ENCODE peak calls at places on chromosomes 12 and 14, in ten cellular contexts. One of them, this sample, is unnamed.

GRCh38 chr14:91501951-91502930 is 7.9 kb downstream of the PPP4R3A start:
- DNase-seq in heart left ventricle: no peak
- DNase-seq in ovary: no peak
- DNase-seq in endothelial cell of umbilical vein: no peak
- DNase-seq in left ventricle myocardium inferior: no peak
- DNase-seq in HCT116: no peak
- DNase-seq in lower lobe of right lung: no peak
- DNase-seq in NT2/D1: no peak
- DNase-seq in aorta: no peak
- DNase-seq in AG04450: no peak
- DNase-seq in this sample: no peak

GRCh38 chr12:52242442-52243263 is 9.6 kb downstream of the KRT7 start:
- DNase-seq in heart left ventricle: no peak
- DNase-seq in ovary: no peak
- DNase-seq in endothelial cell of umbilical vein: no peak
- DNase-seq in left ventricle myocardium inferior: no peak
- DNase-seq in HCT116: no peak
- DNase-seq in lower lobe of right lung: no peak
- DNase-seq in NT2/D1: no peak
- DNase-seq in aorta: no peak
- DNase-seq in AG04450: no peak
- DNase-seq in this sample: no peak

GRCh38 chr14:100955201-100955600 is 51.7 kb upstream of the RTL1 start:
- DNase-seq in heart left ventricle: no peak
- DNase-seq in ovary: no peak
- DNase-seq in endothelial cell of umbilical vein: peak; percentile 50
- DNase-seq in left ventricle myocardium inferior: no peak
- DNase-seq in HCT116: no peak
- DNase-seq in lower lobe of right lung: no peak
- DNase-seq in NT2/D1: no peak
- DNase-seq in aorta: no peak
- DNase-seq in AG04450: peak; percentile 8
- DNase-seq in this sample: no peak

GRCh38 chr12:104524026-104524425 is 67.3 kb downstream of the CHST11 start:
- DNase-seq in heart left ventricle: no peak
- DNase-seq in ovary: no peak
- DNase-seq in endothelial cell of umbilical vein: peak; percentile 52
- DNase-seq in left ventricle myocardium inferior: no peak
- DNase-seq in HCT116: no peak
- DNase-seq in lower lobe of right lung: no peak
- DNase-seq in NT2/D1: no peak
- DNase-seq in aorta: no peak
- DNase-seq in AG04450: no peak
- DNase-seq in this sample: no peak

GRCh38 chr12:126772171-126772864 is 1494.7 kb upstream of the TMEM132C start:
- DNase-seq in heart left ventricle: no peak
- DNase-seq in ovary: no peak
- DNase-seq in endothelial cell of umbilical vein: no peak
- DNase-seq in left ventricle myocardium inferior: no peak
- DNase-seq in HCT116: peak; percentile 93
- DNase-seq in lower lobe of right lung: no peak
- DNase-seq in NT2/D1: no peak
- DNase-seq in aorta: no peak
- DNase-seq in AG04450: no peak
- DNase-seq in this sample: no peak

GRCh38 chr12:16583991-16584745 is 21.8 kb downstream of the LMO3 start:
- DNase-seq in heart left ventricle: no peak
- DNase-seq in ovary: no peak
- DNase-seq in endothelial cell of umbilical vein: no peak
- DNase-seq in left ventricle myocardium inferior: no peak
- DNase-seq in HCT116: no peak
- DNase-seq in lower lobe of right lung: no peak
- DNase-seq in NT2/D1: no peak
- DNase-seq in aorta: no peak
- DNase-seq in AG04450: no peak
- DNase-seq in this sample: no peak

GRCh38 chr12:9587903-9588600 is 19.7 kb downstream of the KLRB1 start:
- DNase-seq in heart left ventricle: no peak
- DNase-seq in ovary: no peak
- DNase-seq in endothelial cell of umbilical vein: no peak
- DNase-seq in left ventricle myocardium inferior: no peak
- DNase-seq in HCT116: no peak
- DNase-seq in lower lobe of right lung: no peak
- DNase-seq in NT2/D1: no peak
- DNase-seq in aorta: no peak
- DNase-seq in AG04450: no peak
- DNase-seq in this sample: no peak

GRCh38 chr14:22502551-22502950 is 86.5 kb downstream of the DAD1 start:
- DNase-seq in heart left ventricle: no peak
- DNase-seq in ovary: no peak
- DNase-seq in endothelial cell of umbilical vein: no peak
- DNase-seq in left ventricle myocardium inferior: no peak
- DNase-seq in HCT116: no peak
- DNase-seq in lower lobe of right lung: no peak
- DNase-seq in NT2/D1: no peak
- DNase-seq in aorta: no peak
- DNase-seq in AG04450: no peak
- DNase-seq in this sample: no peak

GRCh38 chr12:84270470-84271140 is 642.0 kb downstream of the SLC6A15 start:
- DNase-seq in heart left ventricle: no peak
- DNase-seq in ovary: no peak
- DNase-seq in endothelial cell of umbilical vein: no peak
- DNase-seq in left ventricle myocardium inferior: no peak
- DNase-seq in HCT116: no peak
- DNase-seq in lower lobe of right lung: no peak
- DNase-seq in NT2/D1: no peak
- DNase-seq in aorta: no peak
- DNase-seq in AG04450: no peak
- DNase-seq in this sample: no peak

GRCh38 chr14:74893614-74894091 is 11.9 kb downstream of the DLST start:
- DNase-seq in heart left ventricle: no peak
- DNase-seq in ovary: no peak
- DNase-seq in endothelial cell of umbilical vein: no peak
- DNase-seq in left ventricle myocardium inferior: no peak
- DNase-seq in HCT116: no peak
- DNase-seq in lower lobe of right lung: no peak
- DNase-seq in NT2/D1: no peak
- DNase-seq in aorta: no peak
- DNase-seq in AG04450: no peak
- DNase-seq in this sample: no peak

GRCh38 chr12:109097140-109097434 is 310 bp upstream of the UNG start:
- DNase-seq in heart left ventricle: no peak
- DNase-seq in ovary: no peak
- DNase-seq in endothelial cell of umbilical vein: no peak
- DNase-seq in left ventricle myocardium inferior: no peak
- DNase-seq in HCT116: no peak
- DNase-seq in lower lobe of right lung: no peak
- DNase-seq in NT2/D1: no peak
- DNase-seq in aorta: no peak
- DNase-seq in AG04450: no peak
- DNase-seq in this sample: no peak

GRCh38 chr12:101925935-101926334 is 48.6 kb downstream of the DRAM1 start:
- DNase-seq in heart left ventricle: no peak
- DNase-seq in ovary: no peak
- DNase-seq in endothelial cell of umbilical vein: no peak
- DNase-seq in left ventricle myocardium inferior: no peak
- DNase-seq in HCT116: no peak
- DNase-seq in lower lobe of right lung: peak; percentile 72
- DNase-seq in NT2/D1: no peak
- DNase-seq in aorta: no peak
- DNase-seq in AG04450: no peak
- DNase-seq in this sample: no peak

GRCh38 chr12:49957570-49957967 is 4.1 kb upstream of the AQP5 start:
- DNase-seq in heart left ventricle: no peak
- DNase-seq in ovary: no peak
- DNase-seq in endothelial cell of umbilical vein: no peak
- DNase-seq in left ventricle myocardium inferior: no peak
- DNase-seq in HCT116: no peak
- DNase-seq in lower lobe of right lung: no peak
- DNase-seq in NT2/D1: no peak
- DNase-seq in aorta: no peak
- DNase-seq in AG04450: no peak
- DNase-seq in this sample: no peak

DNA sequence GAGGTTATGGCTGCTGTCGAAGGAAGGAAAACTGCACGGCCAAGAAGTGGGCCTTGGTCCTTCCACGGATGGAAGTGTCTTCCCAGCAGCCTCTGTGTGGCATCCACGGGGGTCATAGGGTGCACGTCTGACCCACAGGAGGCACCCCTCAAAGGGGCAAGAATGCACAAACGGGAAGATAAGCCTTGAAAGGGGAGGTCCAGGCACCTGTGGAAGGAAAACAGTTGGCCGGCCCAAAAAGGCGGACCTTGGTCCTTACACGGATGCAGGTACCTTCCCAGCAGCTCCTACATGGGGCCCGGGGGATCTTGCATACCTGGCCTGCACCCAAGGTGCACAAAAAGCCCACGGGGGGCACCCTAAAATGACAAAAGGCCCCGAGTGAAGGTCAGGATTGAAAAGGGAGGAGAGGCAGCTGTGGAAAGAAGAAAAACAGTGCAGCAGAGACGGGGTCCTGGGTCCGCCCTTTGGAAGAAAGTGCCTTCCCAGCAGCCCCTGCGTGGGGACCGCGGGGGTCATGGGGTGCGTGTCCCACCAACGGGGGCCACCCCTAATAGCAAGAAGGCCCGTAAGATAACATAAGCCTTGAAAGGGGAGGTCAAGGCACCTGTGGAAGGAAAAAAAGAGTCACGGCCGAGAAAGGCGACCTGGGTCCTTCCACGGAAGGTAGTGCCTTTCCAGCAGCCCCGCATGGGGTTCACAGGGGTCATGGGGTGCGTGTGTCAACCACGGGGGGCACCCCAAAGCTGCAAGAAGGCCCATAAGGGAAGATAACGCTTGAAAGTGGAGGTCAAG is 276.1 kb downstream of the ALG10 start:
- DNase-seq in heart left ventricle: no peak
- DNase-seq in ovary: no peak
- DNase-seq in endothelial cell of umbilical vein: no peak
- DNase-seq in left ventricle myocardium inferior: no peak
- DNase-seq in HCT116: no peak
- DNase-seq in lower lobe of right lung: peak; percentile 30
- DNase-seq in NT2/D1: no peak
- DNase-seq in aorta: peak; percentile 16
- DNase-seq in AG04450: no peak
- DNase-seq in this sample: peak; percentile 1
- H3K9me3 ChIP-seq in heart left ventricle: no peaks in the 10 kb centered on the region
- H3K9me3 ChIP-seq in ovary: peaks cover 3% of the 10 kb centered on the region
- H3K9me3 ChIP-seq in endothelial cell of umbilical vein: peaks cover under 1% of the 10 kb centered on the region
- H3K9me3 ChIP-seq in left ventricle myocardium inferior: peaks cover 16% of the 10 kb centered on the region
- H3K9me3 ChIP-seq in HCT116: no peaks in the 10 kb centered on the region
- H3K9me3 ChIP-seq in lower lobe of right lung: peaks cover 11% of the 10 kb centered on the region
- H3K9me3 ChIP-seq in NT2/D1: no peaks in the 10 kb centered on the region
- H3K9me3 ChIP-seq in aorta: no peaks in the 10 kb centered on the region
- H3K9me3 ChIP-seq in AG04450: peaks cover 100% of the 10 kb centered on the region
- H3K9me3 ChIP-seq in this sample: no peaks in the 10 kb centered on the region

GRCh38 chr14:65345264-65345663 is 67.3 kb upstream of the FUT8 start:
- DNase-seq in heart left ventricle: no peak
- DNase-seq in ovary: no peak
- DNase-seq in endothelial cell of umbilical vein: no peak
- DNase-seq in left ventricle myocardium inferior: no peak
- DNase-seq in HCT116: no peak
- DNase-seq in lower lobe of right lung: no peak
- DNase-seq in NT2/D1: no peak
- DNase-seq in aorta: no peak
- DNase-seq in AG04450: no peak
- DNase-seq in this sample: no peak

GRCh38 chr14:65349100-65349499 is 63.4 kb upstream of the FUT8 start:
- DNase-seq in heart left ventricle: no peak
- DNase-seq in ovary: no peak
- DNase-seq in endothelial cell of umbilical vein: no peak
- DNase-seq in left ventricle myocardium inferior: no peak
- DNase-seq in HCT116: no peak
- DNase-seq in lower lobe of right lung: no peak
- DNase-seq in NT2/D1: no peak
- DNase-seq in aorta: no peak
- DNase-seq in AG04450: no peak
- DNase-seq in this sample: no peak

GRCh38 chr14:65351493-65352224 is 60.9 kb upstream of the FUT8 start:
- DNase-seq in heart left ventricle: no peak
- DNase-seq in ovary: no peak
- DNase-seq in endothelial cell of umbilical vein: no peak
- DNase-seq in left ventricle myocardium inferior: no peak
- DNase-seq in HCT116: no peak
- DNase-seq in lower lobe of right lung: no peak
- DNase-seq in NT2/D1: no peak
- DNase-seq in aorta: no peak
- DNase-seq in AG04450: no peak
- DNase-seq in this sample: no peak

GRCh38 chr14:65346895-65347294 is 65.6 kb upstream of the FUT8 start:
- DNase-seq in heart left ventricle: peak; percentile 30
- DNase-seq in ovary: no peak
- DNase-seq in endothelial cell of umbilical vein: no peak
- DNase-seq in left ventricle myocardium inferior: no peak
- DNase-seq in HCT116: no peak
- DNase-seq in lower lobe of right lung: no peak
- DNase-seq in NT2/D1: no peak
- DNase-seq in aorta: peak; percentile 76
- DNase-seq in AG04450: no peak
- DNase-seq in this sample: no peak

GRCh38 chr14:65348137-65348536 is 64.4 kb upstream of the FUT8 start:
- DNase-seq in heart left ventricle: no peak
- DNase-seq in ovary: peak; percentile 56
- DNase-seq in endothelial cell of umbilical vein: no peak
- DNase-seq in left ventricle myocardium inferior: peak; percentile 21
- DNase-seq in HCT116: no peak
- DNase-seq in lower lobe of right lung: peak; percentile 56
- DNase-seq in NT2/D1: no peak
- DNase-seq in aorta: no peak
- DNase-seq in AG04450: no peak
- DNase-seq in this sample: no peak
- H3K9me3 ChIP-seq in heart left ventricle: no peaks in the 10 kb centered on the region
- H3K9me3 ChIP-seq in ovary: no peaks in the 10 kb centered on the region
- H3K9me3 ChIP-seq in endothelial cell of umbilical vein: no peaks in the 10 kb centered on the region
- H3K9me3 ChIP-seq in left ventricle myocardium inferior: no peaks in the 10 kb centered on the region
- H3K9me3 ChIP-seq in HCT116: no peaks in the 10 kb centered on the region
- H3K9me3 ChIP-seq in lower lobe of right lung: no peaks in the 10 kb centered on the region
- H3K9me3 ChIP-seq in NT2/D1: no peaks in the 10 kb centered on the region
- H3K9me3 ChIP-seq in aorta: no peaks in the 10 kb centered on the region
- H3K9me3 ChIP-seq in AG04450: no peaks in the 10 kb centered on the region
- H3K9me3 ChIP-seq in this sample: no peaks in the 10 kb centered on the region

GRCh38 chr14:105850853-105851581 is 324.6 kb downstream of the TMEM121 start:
- DNase-seq in heart left ventricle: no peak
- DNase-seq in ovary: no peak
- DNase-seq in endothelial cell of umbilical vein: no peak
- DNase-seq in left ventricle myocardium inferior: no peak
- DNase-seq in HCT116: no peak
- DNase-seq in lower lobe of right lung: no peak
- DNase-seq in NT2/D1: no peak
- DNase-seq in aorta: no peak
- DNase-seq in AG04450: no peak
- DNase-seq in this sample: no peak
- H3K9me3 ChIP-seq in heart left ventricle: no peaks in the 10 kb centered on the region
- H3K9me3 ChIP-seq in ovary: no peaks in the 10 kb centered on the region
- H3K9me3 ChIP-seq in endothelial cell of umbilical vein: peaks cover 10% of the 10 kb centered on the region
- H3K9me3 ChIP-seq in left ventricle myocardium inferior: peaks cover 15% of the 10 kb centered on the region
- H3K9me3 ChIP-seq in HCT116: no peaks in the 10 kb centered on the region
- H3K9me3 ChIP-seq in lower lobe of right lung: no peaks in the 10 kb centered on the region
- H3K9me3 ChIP-seq in NT2/D1: no peaks in the 10 kb centered on the region
- H3K9me3 ChIP-seq in aorta: no peaks in the 10 kb centered on the region
- H3K9me3 ChIP-seq in AG04450: peaks cover 83% of the 10 kb centered on the region
- H3K9me3 ChIP-seq in this sample: no peaks in the 10 kb centered on the region

DNA sequence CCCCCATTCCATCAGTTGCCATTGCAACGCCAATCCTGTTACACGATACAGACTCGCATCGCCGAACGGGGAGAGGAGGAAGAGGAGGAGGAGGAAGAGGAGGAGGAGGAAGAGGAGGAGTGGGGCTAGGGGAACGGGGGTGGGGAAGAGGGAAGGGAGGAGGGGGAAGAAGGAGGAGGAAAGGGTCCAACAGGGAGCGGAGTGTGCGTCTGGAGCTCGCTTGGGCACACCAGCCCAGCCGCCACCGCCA is 241 bp downstream of the MDGA2 start:
- DNase-seq in heart left ventricle: no peak
- DNase-seq in ovary: no peak
- DNase-seq in endothelial cell of umbilical vein: no peak
- DNase-seq in left ventricle myocardium inferior: no peak
- DNase-seq in HCT116: no peak
- DNase-seq in lower lobe of right lung: no peak
- DNase-seq in NT2/D1: no peak
- DNase-seq in aorta: no peak
- DNase-seq in AG04450: no peak
- DNase-seq in this sample: no peak
- H3K9me3 ChIP-seq in heart left ventricle: no peaks in the 10 kb centered on the region
- H3K9me3 ChIP-seq in ovary: no peaks in the 10 kb centered on the region
- H3K9me3 ChIP-seq in endothelial cell of umbilical vein: no peaks in the 10 kb centered on the region
- H3K9me3 ChIP-seq in left ventricle myocardium inferior: no peaks in the 10 kb centered on the region
- H3K9me3 ChIP-seq in HCT116: no peaks in the 10 kb centered on the region
- H3K9me3 ChIP-seq in lower lobe of right lung: no peaks in the 10 kb centered on the region
- H3K9me3 ChIP-seq in NT2/D1: no peaks in the 10 kb centered on the region
- H3K9me3 ChIP-seq in aorta: no peaks in the 10 kb centered on the region
- H3K9me3 ChIP-seq in AG04450: peaks cover 13% of the 10 kb centered on the region
- H3K9me3 ChIP-seq in this sample: no peaks in the 10 kb centered on the region

This sample was measured in pancreas.